ENCODE peak calls at places on chromosome 14, in seven cellular contexts. P, W, Z, F, Y, D and O are unnamed samples.

GRCh38 chr14:105469456-105470162 is 5.0 kb upstream of the CRIP2 start:
- DNase-seq in P (no peak), W (no peak), Z (no peak), F (peak; percentile 38), Y (no peak), D (no peak), O (peak; percentile 73)

GRCh38 chr14:31173120-31173837 is 34.3 kb downstream of the HECTD1 start:
- DNase-seq in P (no peak), W (no peak), Z (no peak), F (no peak), Y (no peak), D (no peak), O (no peak)

GRCh38 chr14:71142375-71143038 is 235.2 kb downstream of the PCNX1 start:
- DNase-seq in P (no peak), W (peak; percentile 90), Z (no peak), F (no peak), Y (no peak), D (peak; percentile 96), O (peak; percentile 21)

GRCh38 chr14:23436327-23437141 is 1.1 kb upstream of the MYH7 start:
- DNase-seq in P (no peak), W (no peak), Z (no peak), F (no peak), Y (no peak), D (no peak), O (no peak)

GRCh38 chr14:72270341-72270740 is 338.1 kb downstream of the RGS6 start:
- DNase-seq in P (no peak), W (no peak), Z (no peak), F (no peak), Y (no peak), D (no peak), O (no peak)

GRCh38 chr14:38001501-38001900 is 206.2 kb upstream of the SSTR1 start:
- DNase-seq in P (no peak), W (no peak), Z (no peak), F (no peak), Y (no peak), D (no peak), O (no peak)

GRCh38 chr14:96754845-96755184 is 42.4 kb upstream of the VRK1 start:
- DNase-seq in P (no peak), W (no peak), Z (no peak), F (no peak), Y (no peak), D (no peak), O (no peak)

GRCh38 chr14:58941666-58942065 is 246.8 kb upstream of the DAAM1 start:
- DNase-seq in P (no peak), W (peak; percentile 45), Z (no peak), F (no peak), Y (no peak), D (peak; percentile 6), O (no peak)

GRCh38 chr14:42374332-42374731 is 767.7 kb downstream of the LRFN5 start:
- DNase-seq in P (no peak), W (no peak), Z (no peak), F (no peak), Y (no peak), D (no peak), O (no peak)

GRCh38 chr14:43540948-43541347 is 966.1 kb downstream of the FSCB start:
- DNase-seq in P (no peak), W (no peak), Z (peak; percentile 55), F (no peak), Y (no peak), D (no peak), O (no peak)
- TF ChIP-seq CTCF in P (no peak), W (no peak), Z (peak; percentile 18), F (no peak), Y (no peak), D (no peak), O (no peak)

GRCh38 chr14:94706132-94706531 is 63.8 kb downstream of the GSC start:
- DNase-seq in P (no peak), W (no peak), Z (no peak), F (no peak), Y (no peak), D (no peak), O (no peak)

GRCh38 chr14:94710731-94711130 is 59.2 kb downstream of the GSC start:
- DNase-seq in P (no peak), W (no peak), Z (no peak), F (peak; percentile 21), Y (no peak), D (no peak), O (no peak)

GRCh38 chr14:94701854-94702370 is 68.0 kb downstream of the GSC start:
- DNase-seq in P (no peak), W (no peak), Z (no peak), F (no peak), Y (no peak), D (no peak), O (no peak)

GRCh38 chr14:94702629-94703028 is 67.3 kb downstream of the GSC start:
- DNase-seq in P (no peak), W (no peak), Z (no peak), F (no peak), Y (no peak), D (no peak), O (no peak)

DNA sequence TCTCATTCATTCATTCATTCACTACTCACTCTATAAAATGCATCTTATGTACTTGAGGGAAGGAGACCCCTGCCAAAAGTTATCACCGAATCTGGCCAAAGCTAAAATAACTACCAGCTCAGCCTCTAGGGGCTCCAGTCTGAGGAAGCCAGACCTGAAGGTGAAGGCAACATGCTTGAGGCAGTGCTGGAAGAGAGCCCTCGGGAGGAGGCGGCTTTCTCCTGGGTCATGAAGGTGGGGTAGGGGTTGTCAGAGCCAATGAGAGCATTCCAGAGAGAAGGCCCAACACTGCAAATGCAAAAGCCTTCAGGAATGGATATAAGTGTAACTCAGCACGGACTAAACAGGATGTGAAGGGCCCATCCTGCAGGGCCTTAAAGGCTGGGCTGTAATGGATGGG is 62.4 kb downstream of the GSC start:
- DNase-seq in P (no peak), W (no peak), Z (no peak), F (no peak), Y (no peak), D (no peak), O (no peak)
- TF ChIP-seq CTCF in P (no peak), W (peak; percentile 41), Z (peak; percentile 17), F (no peak), Y (no peak), D (no peak), O (no peak)

GRCh38 chr14:57179273-57179672 is 89.4 kb downstream of the EXOC5 start:
- DNase-seq in P (no peak), W (no peak), Z (no peak), F (no peak), Y (no peak), D (no peak), O (no peak)

DNA sequence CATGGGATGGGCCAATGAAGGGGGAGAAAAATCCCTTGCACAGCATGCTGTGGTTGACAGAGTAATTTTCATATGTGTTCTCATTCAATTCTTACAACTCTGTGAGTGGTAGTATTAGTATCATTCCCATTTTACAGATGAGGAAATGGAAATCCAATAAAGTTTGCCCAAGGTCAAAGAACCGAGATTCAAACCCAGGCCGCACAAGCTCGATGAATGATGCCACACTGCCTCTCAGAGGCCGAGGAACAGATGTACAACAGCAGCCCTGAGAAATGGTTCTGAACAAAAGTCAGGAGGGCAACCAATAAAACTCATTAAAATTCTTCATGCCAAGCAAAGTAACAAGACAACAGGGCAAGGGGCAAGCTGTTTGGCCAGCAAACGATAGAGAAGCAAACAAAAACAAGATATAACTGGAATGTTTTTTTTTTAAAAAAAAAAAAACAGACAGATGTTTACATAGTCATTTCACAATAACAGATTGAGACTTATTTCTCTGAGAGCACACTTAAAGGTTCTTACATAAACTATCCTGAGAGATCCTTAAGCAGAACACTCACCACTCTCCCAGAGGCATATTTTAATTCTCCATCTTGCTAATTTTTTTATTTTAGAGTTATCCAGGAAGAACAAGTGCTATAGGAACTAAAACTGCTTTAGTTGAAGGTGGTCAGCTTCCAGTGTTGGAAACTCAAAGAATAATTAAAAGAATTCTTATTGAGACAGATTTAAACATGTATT is 85.8 kb downstream of the EXOC5 start:
- DNase-seq in P (no peak), W (peak; percentile 39), Z (peak; percentile 43), F (no peak), Y (no peak), D (peak; percentile 2), O (peak; percentile 1)
- TF ChIP-seq CTCF in P (no peak), W (peak; percentile 61), Z (peak; percentile 29), F (no peak), Y (no peak), D (peak; percentile 50), O (peak; percentile 70)

GRCh38 chr14:80636071-80636470 is 305.5 kb downstream of the CEP128 start:
- DNase-seq in P (no peak), W (peak; percentile 46), Z (no peak), F (no peak), Y (no peak), D (peak; percentile 36), O (no peak)
- TF ChIP-seq CTCF in P (no peak), W (peak; percentile 42), Z (no peak), F (no peak), Y (no peak), D (peak; percentile 78), O (peak; percentile 21)